ENCODE peak calls at places on chromosomes 3 and 15, in four cellular contexts. S is endothelial cell of umbilical vein, A is IMR-90, Z is AG09309. H is an unnamed sample.

GRCh38 chr3:64158334-64158733 is 66.9 kb downstream of the PRICKLE2 start:
- DNase-seq in S (no peak), A (peak), Z (no peak), H (no peak)

GRCh38 chr3:133494469-133494868 is 79.0 kb upstream of the CDV3 start:
- DNase-seq in S (no peak), A (peak), Z (no peak), H (no peak)

GRCh38 chr15:73755481-73755880 is 2.3 kb upstream of the INSYN1 start:
- DNase-seq in S (no peak), A (no peak), Z (no peak), H (no peak)

GRCh38 chr15:56984681-56985515 is 66.5 kb downstream of the TCF12 start:
- DNase-seq in S (peak), A (peak), Z (no peak), H (no peak)

GRCh38 chr3:16060358-16060852 is 114.1 kb upstream of the GALNT15 start:
- DNase-seq in S (peak), A (peak), Z (peak), H (no peak)

GRCh38 chr15:78930577-78931388 is 14.1 kb downstream of the CTSH start:
- DNase-seq in S (peak), A (peak), Z (peak), H (no peak)

GRCh38 chr3:52422669-52423068 is 22.2 kb downstream of the SEMA3G start:
- DNase-seq in S (no peak), A (no peak), Z (no peak), H (no peak)

GRCh38 chr15:94026458-94026967 is 204.8 kb upstream of the MCTP2 start:
- DNase-seq in S (peak), A (peak), Z (no peak), H (no peak)

GRCh38 chr15:47551079-47551478 is 166.2 kb upstream of the SEMA6D start:
- DNase-seq in S (peak), A (no peak), Z (no peak), H (no peak)

DNA sequence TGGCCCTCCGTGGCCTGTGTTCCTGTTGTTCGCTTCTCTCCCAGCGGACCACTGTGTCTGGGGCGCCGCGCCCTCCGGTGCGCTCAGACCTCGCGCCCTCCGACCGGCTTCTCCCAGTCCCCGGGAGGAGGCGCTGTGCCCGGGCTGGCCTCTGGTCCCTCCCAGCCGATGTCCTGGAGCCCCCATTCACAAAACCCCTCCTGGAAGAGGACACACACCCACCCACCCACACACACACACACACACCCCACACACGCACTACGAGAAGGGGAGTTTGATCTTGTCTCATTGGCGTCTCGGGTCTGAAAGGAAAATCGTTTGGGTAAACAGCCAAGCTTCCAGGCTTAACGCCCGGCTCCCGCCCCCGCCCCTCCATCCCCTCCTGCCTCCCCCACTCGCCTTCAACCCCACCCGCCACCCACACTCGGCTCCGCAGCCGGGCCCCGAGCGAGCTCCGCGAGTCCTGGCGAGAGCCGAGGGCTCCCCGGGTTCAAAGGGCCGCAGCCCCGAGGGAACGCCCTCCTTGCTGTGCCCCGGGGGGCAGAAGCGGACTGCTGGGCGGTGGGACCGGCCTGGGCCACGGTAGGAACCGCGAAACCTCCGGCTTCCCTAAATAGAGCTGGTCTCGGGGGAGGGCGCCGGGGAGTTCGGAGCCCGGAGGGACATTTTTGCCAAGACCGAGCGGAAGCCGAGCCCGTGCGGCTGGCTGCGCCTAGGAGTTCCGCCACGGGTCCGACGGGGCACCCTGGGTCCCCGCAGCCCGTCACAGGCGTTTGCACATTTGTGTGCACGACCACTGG is 23.6 kb downstream of the NR2F2 start:
- DNase-seq in S (peak), A (peak), Z (no peak), H (no peak)
- TF ChIP-seq CTCF in S (peak), A (peak), Z (peak), H (peak)

DNA sequence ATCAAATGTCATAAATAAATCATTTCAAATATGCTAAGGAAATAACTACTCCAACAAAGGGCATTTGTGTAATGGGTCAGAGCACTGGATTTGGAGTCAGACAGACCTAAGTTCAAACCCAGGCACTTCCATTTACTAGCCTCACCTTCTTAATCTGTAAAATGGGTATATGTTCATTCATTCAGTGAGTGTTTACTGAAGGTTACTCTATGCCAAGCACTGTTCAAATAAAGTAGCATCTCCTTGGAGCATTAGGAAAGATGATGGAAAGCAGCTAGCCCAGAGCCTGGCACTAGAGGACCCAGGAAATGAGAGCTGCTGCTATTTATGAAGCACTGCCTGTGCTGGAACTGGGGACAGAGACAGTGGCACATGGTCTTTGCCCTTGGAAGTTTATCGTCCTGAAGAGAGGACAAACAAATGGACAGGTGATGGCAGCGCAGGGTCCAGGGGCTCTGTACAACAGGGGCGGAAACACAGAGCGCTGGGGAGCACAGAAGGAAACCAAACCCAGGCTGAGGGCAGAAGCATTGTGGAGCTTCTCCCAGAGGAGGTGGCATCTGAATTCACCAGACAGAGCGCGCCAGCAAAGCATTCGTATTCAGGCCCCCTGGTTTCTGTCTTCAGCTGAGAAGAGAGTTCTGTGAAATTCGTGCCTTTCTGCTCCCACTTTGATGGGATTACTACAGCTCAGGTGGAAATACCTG is 19.0 kb downstream of the TM4SF4 start:
- DNase-seq in S (no peak), A (no peak), Z (no peak), H (no peak)
- TF ChIP-seq CTCF in S (no peak), A (no peak), Z (no peak), H (no peak)

DNA sequence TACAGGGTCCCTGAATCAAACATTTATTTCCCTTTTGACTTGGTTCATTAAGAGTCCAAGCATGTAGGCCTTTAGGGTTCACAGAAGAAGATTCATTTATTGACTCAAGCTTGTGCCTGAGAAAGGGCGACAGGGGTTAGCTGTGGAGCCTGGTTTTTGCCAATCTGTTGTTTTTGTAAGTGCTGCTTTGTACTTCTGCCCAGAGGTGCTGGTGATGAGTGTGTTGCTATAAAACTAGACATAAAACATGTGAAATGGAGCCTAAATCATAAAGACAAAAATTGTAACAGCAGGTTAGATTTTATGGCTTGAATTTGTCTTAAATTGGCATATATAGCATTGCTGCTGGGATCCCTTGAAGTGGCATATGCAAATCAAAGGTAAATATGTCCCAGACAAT is 308.2 kb upstream of the UBE2E2 start:
- DNase-seq in S (no peak), A (no peak), Z (no peak), H (no peak)
- TF ChIP-seq CTCF in S (no peak), A (no peak), Z (no peak), H (no peak)

GRCh38 chr3:11161666-11162065 is 7.4 kb downstream of the HRH1 start:
- DNase-seq in S (no peak), A (no peak), Z (no peak), H (no peak)
- TF ChIP-seq CTCF in S (no peak), A (no peak), Z (no peak), H (no peak)

GRCh38 chr3:183178833-183179549 is 16.5 kb upstream of the LAMP3 start:
- DNase-seq in S (peak), A (no peak), Z (no peak), H (peak)
- TF ChIP-seq CTCF in S (peak), A (peak), Z (no peak), H (peak)